ENCODE peak calls at places on chromosomes 2 and 18, in four cellular contexts. H is AG04450; G is naive thymus-derived CD4-positive, alpha-beta T cell; W is head of caudate nucleus. Z is an unnamed sample.

GRCh38 chr2:44100351-44100750 is 68.3 kb upstream of the PPM1B start:
- DNase-seq in H (peak), G (no peak), W (no peak), Z (no peak)

GRCh38 chr2:112814278-112814677 is 22.3 kb downstream of the IL1B start:
- DNase-seq in H (no peak), G (no peak), W (no peak), Z (no peak)

GRCh38 chr2:3959372-3959771 is 256.0 kb downstream of the DCDC2C start:
- DNase-seq in G (no peak), H (no peak), W (no peak), Z (no peak)

GRCh38 chr2:96136123-96136720 is 2.1 kb downstream of the ASTL start:
- DNase-seq in W (no peak), G (no peak), H (no peak), Z (no peak)

GRCh38 chr2:170170281-170171035 is 7.5 kb upstream of the MYO3B start:
- DNase-seq in W (no peak), G (no peak), H (no peak), Z (no peak)

GRCh38 chr2:100853909-100854810 is 34.2 kb downstream of the NPAS2 start:
- DNase-seq in G (no peak), H (no peak), W (no peak), Z (no peak)

GRCh38 chr2:20544093-20544747 is 97.3 kb downstream of the RHOB start:
- DNase-seq in G (no peak), H (no peak), W (no peak), Z (no peak)

GRCh38 chr18:78772369-78773302 is 207.0 kb upstream of the SALL3 start:
- DNase-seq in W (no peak), H (no peak), G (no peak), Z (no peak)

GRCh38 chr2:174753038-174753633 is 11.1 kb downstream of the CHRNA1 start:
- DNase-seq in G (no peak), H (no peak), W (peak), Z (peak)

GRCh38 chr2:178211943-178212342 is 17.6 kb downstream of the OSBPL6 start:
- DNase-seq in W (no peak), G (no peak), H (no peak), Z (no peak)

GRCh38 chr18:73232933-73233332 is 365.1 kb upstream of the NETO1 start:
- DNase-seq in G (no peak), H (no peak), W (no peak), Z (no peak)

GRCh38 chr18:47758000-47758399 is 172.5 kb downstream of the SMAD2 start:
- DNase-seq in G (no peak), H (no peak), W (no peak), Z (no peak)

GRCh38 chr18:75161629-75162028 is 47.3 kb downstream of the PTGR3 start:
- DNase-seq in H (no peak), G (no peak), W (peak), Z (peak)

GRCh38 chr2:232633413-232634318 is at the start of gene EFHD1:
- DNase-seq in W (peak), G (peak), H (no peak), Z (peak)

GRCh38 chr2:26558271-26559043 is 80.5 kb upstream of the OTOF start:
- DNase-seq in G (no peak), W (no peak), H (no peak), Z (no peak)

GRCh38 chr2:119005081-119005480 is 63.1 kb downstream of the MARCO start:
- DNase-seq in H (no peak), W (no peak), G (no peak), Z (no peak)

GRCh38 chr2:74712223-74713053 is 58.4 kb downstream of the SEMA4F start:
- DNase-seq in H (no peak), W (no peak), G (no peak), Z (no peak)

GRCh38 chr2:111647359-111647758 is 236.6 kb downstream of the ANAPC1 start:
- DNase-seq in W (no peak), H (no peak), G (no peak), Z (no peak)

GRCh38 chr18:30970201-30970816 is 72.2 kb downstream of the DSC3 start:
- DNase-seq in G (no peak), W (no peak), H (no peak), Z (no peak)

GRCh38 chr18:62954341-62954740 is 239.0 kb downstream of the PHLPP1 start:
- DNase-seq in G (no peak), W (no peak), H (no peak), Z (no peak)

GRCh38 chr2:52463457-52463856 is 1304.1 kb upstream of the CHAC2 start:
- DNase-seq in G (no peak), H (no peak), W (no peak), Z (no peak)

GRCh38 chr2:54557601-54558187 is 101.6 kb downstream of the SPTBN1 start:
- DNase-seq in G (peak), H (no peak), W (peak), Z (no peak)

GRCh38 chr18:49137093-49137492 is 186.3 kb upstream of the SMAD7 start:
- DNase-seq in G (no peak), H (no peak), W (no peak), Z (no peak)

GRCh38 chr2:58899692-58900091 is 658.6 kb upstream of the FANCL start:
- DNase-seq in W (no peak), G (no peak), H (no peak), Z (no peak)

GRCh38 chr2:200966770-200967169 is 3.3 kb upstream of the ORC2 start:
- DNase-seq in H (peak), G (no peak), W (no peak), Z (no peak)

GRCh38 chr2:23603156-23603555 is 218.2 kb downstream of the KLHL29 start:
- DNase-seq in H (no peak), G (no peak), W (no peak), Z (no peak)

GRCh38 chr2:199366406-199366805 is 91.3 kb downstream of the SATB2 start:
- DNase-seq in W (no peak), H (no peak), G (no peak), Z (no peak)

GRCh38 chr2:236644502-236644911 is 74.9 kb downstream of the ACKR3 start:
- DNase-seq in W (no peak), H (no peak), G (no peak), Z (no peak)

GRCh38 chr2:207926133-207927076 is 98.9 kb downstream of the PLEKHM3 start:
- DNase-seq in W (no peak), H (peak), G (no peak), Z (no peak)

GRCh38 chr2:165163771-165164170 is 40.1 kb downstream of the SCN3A start:
- DNase-seq in G (no peak), W (no peak), H (no peak), Z (no peak)

GRCh38 chr2:28408764-28409599 is 16.3 kb downstream of the FOSL2 start:
- DNase-seq in G (no peak), H (no peak), W (no peak), Z (no peak)

GRCh38 chr2:47070920-47071824 is 83.9 kb downstream of the STPG4 start:
- DNase-seq in W (peak), H (peak), G (no peak), Z (peak)

GRCh38 chr2:75292826-75293225 is 93.5 kb upstream of the TACR1 start:
- DNase-seq in H (no peak), G (no peak), W (no peak), Z (no peak)

GRCh38 chr2:25000503-25001328 is 29.0 kb upstream of the DNAJC27 start:
- DNase-seq in G (no peak), W (peak), H (peak), Z (peak)